ENCODE peak calls at places on chromosomes 5 and 9, in five cellular contexts. One of them, this sample, is unnamed.
A peak's percentile ranks its signal among the peaks of the same experiment; 100 is the strongest.

GRCh38 chr9:5786370-5787127 is 46.4 kb downstream of the ERMP1 start:
- DNase-seq in GM23248: peak; percentile 8
- DNase-seq in stimulated activated CD8-positive, alpha-beta memory T cell treated with anti-CD3 and anti-CD28 coated beads, Interleukin-15, amount 100 ng/mL, for 48 hours: no peak
- DNase-seq in hippocampal formation: no peak
- DNase-seq in GM12891: no peak
- DNase-seq in this sample: no peak

GRCh38 chr5:14491505-14491904 is 90.1 kb upstream of the OTULINL start:
- DNase-seq in hippocampal formation: no peak
- DNase-seq in GM12891: no peak
- DNase-seq in GM23248: peak; percentile 82
- DNase-seq in stimulated activated CD8-positive, alpha-beta memory T cell treated with anti-CD3 and anti-CD28 coated beads, Interleukin-15, amount 100 ng/mL, for 48 hours: no peak
- DNase-seq in this sample: no peak

GRCh38 chr9:131511880-131512279 is 9.2 kb downstream of the POMT1 start:
- DNase-seq in stimulated activated CD8-positive, alpha-beta memory T cell treated with anti-CD3 and anti-CD28 coated beads, Interleukin-15, amount 100 ng/mL, for 48 hours: no peak
- DNase-seq in GM23248: no peak
- DNase-seq in GM12891: no peak
- DNase-seq in hippocampal formation: no peak
- DNase-seq in this sample: no peak

GRCh38 chr5:90386099-90386710 is 23.4 kb downstream of the CETN3 start:
- DNase-seq in GM12891: no peak
- DNase-seq in hippocampal formation: no peak
- DNase-seq in stimulated activated CD8-positive, alpha-beta memory T cell treated with anti-CD3 and anti-CD28 coated beads, Interleukin-15, amount 100 ng/mL, for 48 hours: no peak
- DNase-seq in GM23248: peak; percentile 39
- DNase-seq in this sample: no peak

GRCh38 chr5:75023368-75024159 is 28.8 kb downstream of the GCNT4 start:
- DNase-seq in stimulated activated CD8-positive, alpha-beta memory T cell treated with anti-CD3 and anti-CD28 coated beads, Interleukin-15, amount 100 ng/mL, for 48 hours: no peak
- DNase-seq in GM12891: no peak
- DNase-seq in GM23248: no peak
- DNase-seq in hippocampal formation: no peak
- DNase-seq in this sample: no peak

GRCh38 chr9:112371060-112371459 is 8.8 kb upstream of the HSDL2 start:
- DNase-seq in hippocampal formation: no peak
- DNase-seq in GM12891: no peak
- DNase-seq in stimulated activated CD8-positive, alpha-beta memory T cell treated with anti-CD3 and anti-CD28 coated beads, Interleukin-15, amount 100 ng/mL, for 48 hours: no peak
- DNase-seq in GM23248: no peak
- DNase-seq in this sample: no peak

GRCh38 chr9:91966503-91966902 is 16.5 kb upstream of the ROR2 start:
- DNase-seq in GM23248: peak; percentile 76
- DNase-seq in hippocampal formation: no peak
- DNase-seq in stimulated activated CD8-positive, alpha-beta memory T cell treated with anti-CD3 and anti-CD28 coated beads, Interleukin-15, amount 100 ng/mL, for 48 hours: no peak
- DNase-seq in GM12891: no peak
- DNase-seq in this sample: no peak

GRCh38 chr5:171596391-171596878 is 177.0 kb downstream of the FGF18 start:
- DNase-seq in hippocampal formation: no peak
- DNase-seq in stimulated activated CD8-positive, alpha-beta memory T cell treated with anti-CD3 and anti-CD28 coated beads, Interleukin-15, amount 100 ng/mL, for 48 hours: no peak
- DNase-seq in GM12891: no peak
- DNase-seq in GM23248: peak; percentile 48
- DNase-seq in this sample: no peak

GRCh38 chr9:111902396-111903147 is 6.0 kb downstream of the UGCG start:
- DNase-seq in hippocampal formation: no peak
- DNase-seq in GM23248: peak; percentile 55
- DNase-seq in stimulated activated CD8-positive, alpha-beta memory T cell treated with anti-CD3 and anti-CD28 coated beads, Interleukin-15, amount 100 ng/mL, for 48 hours: no peak
- DNase-seq in GM12891: no peak
- DNase-seq in this sample: no peak

GRCh38 chr9:69867081-69867814 is 46.6 kb downstream of the CFAP95 start:
- DNase-seq in GM12891: no peak
- DNase-seq in stimulated activated CD8-positive, alpha-beta memory T cell treated with anti-CD3 and anti-CD28 coated beads, Interleukin-15, amount 100 ng/mL, for 48 hours: no peak
- DNase-seq in hippocampal formation: no peak
- DNase-seq in GM23248: no peak
- DNase-seq in this sample: no peak

GRCh38 chr9:137878146-137878941 is 762 bp downstream of the CACNA1B start:
- DNase-seq in stimulated activated CD8-positive, alpha-beta memory T cell treated with anti-CD3 and anti-CD28 coated beads, Interleukin-15, amount 100 ng/mL, for 48 hours: peak; percentile 9
- DNase-seq in GM23248: peak; percentile 8
- DNase-seq in hippocampal formation: no peak
- DNase-seq in GM12891: peak; percentile 66
- DNase-seq in this sample: no peak

GRCh38 chr9:18129809-18130334 is 344.1 kb upstream of the ADAMTSL1 start:
- DNase-seq in GM23248: no peak
- DNase-seq in hippocampal formation: no peak
- DNase-seq in stimulated activated CD8-positive, alpha-beta memory T cell treated with anti-CD3 and anti-CD28 coated beads, Interleukin-15, amount 100 ng/mL, for 48 hours: no peak
- DNase-seq in GM12891: no peak
- DNase-seq in this sample: no peak

GRCh38 chr5:61724102-61724501 is 392.0 kb downstream of the ZSWIM6 start:
- DNase-seq in hippocampal formation: no peak
- DNase-seq in GM12891: no peak
- DNase-seq in stimulated activated CD8-positive, alpha-beta memory T cell treated with anti-CD3 and anti-CD28 coated beads, Interleukin-15, amount 100 ng/mL, for 48 hours: no peak
- DNase-seq in GM23248: no peak
- DNase-seq in this sample: no peak

GRCh38 chr5:180194410-180195345 is 14.3 kb downstream of the RASGEF1C start:
- DNase-seq in stimulated activated CD8-positive, alpha-beta memory T cell treated with anti-CD3 and anti-CD28 coated beads, Interleukin-15, amount 100 ng/mL, for 48 hours: no peak
- DNase-seq in hippocampal formation: no peak
- DNase-seq in GM12891: no peak
- DNase-seq in GM23248: no peak
- DNase-seq in this sample: no peak

GRCh38 chr9:35114921-35115341 is 731 bp downstream of the ATOSB start:
- DNase-seq in GM12891: no peak
- DNase-seq in hippocampal formation: peak; percentile 31
- DNase-seq in stimulated activated CD8-positive, alpha-beta memory T cell treated with anti-CD3 and anti-CD28 coated beads, Interleukin-15, amount 100 ng/mL, for 48 hours: no peak
- DNase-seq in GM23248: peak; percentile 82
- DNase-seq in this sample: peak; percentile 26

GRCh38 chr5:77449981-77450380 is 42.1 kb downstream of the WDR41 start:
- DNase-seq in stimulated activated CD8-positive, alpha-beta memory T cell treated with anti-CD3 and anti-CD28 coated beads, Interleukin-15, amount 100 ng/mL, for 48 hours: no peak
- DNase-seq in GM23248: peak; percentile 59
- DNase-seq in hippocampal formation: no peak
- DNase-seq in GM12891: no peak
- DNase-seq in this sample: no peak

GRCh38 chr5:65013141-65013540 is 244.4 kb downstream of the CWC27 start:
- DNase-seq in GM23248: peak; percentile 78
- DNase-seq in stimulated activated CD8-positive, alpha-beta memory T cell treated with anti-CD3 and anti-CD28 coated beads, Interleukin-15, amount 100 ng/mL, for 48 hours: no peak
- DNase-seq in hippocampal formation: no peak
- DNase-seq in GM12891: no peak
- DNase-seq in this sample: no peak

GRCh38 chr5:111308951-111309350 is 84.8 kb downstream of the CAMK4 start:
- DNase-seq in GM23248: no peak
- DNase-seq in GM12891: no peak
- DNase-seq in hippocampal formation: no peak
- DNase-seq in stimulated activated CD8-positive, alpha-beta memory T cell treated with anti-CD3 and anti-CD28 coated beads, Interleukin-15, amount 100 ng/mL, for 48 hours: no peak
- DNase-seq in this sample: no peak

GRCh38 chr9:86655147-86655546 is 292.2 kb downstream of the GAS1 start:
- DNase-seq in GM12891: no peak
- DNase-seq in stimulated activated CD8-positive, alpha-beta memory T cell treated with anti-CD3 and anti-CD28 coated beads, Interleukin-15, amount 100 ng/mL, for 48 hours: no peak
- DNase-seq in hippocampal formation: no peak
- DNase-seq in GM23248: peak; percentile 51
- DNase-seq in this sample: no peak

This sample was measured in stimulated activated effector memory CD8-positive, alpha-beta T cell treated with anti-CD3 and anti-CD28 coated beads, Interleukin-12 subunit alpha, Interleukin-12 subunit beta, amount 100 ng/mL, for 72 hours.